ENCODE peak calls at places on chromosomes 13 and 19, in four cellular contexts. T is HepG2, W is GM12878, X is K562. N is an unnamed sample.

GRCh38 chr19:2339644-2340310 is 11.3 kb downstream of the SPPL2B start:
- DNase-seq in X (no peak), T (no peak), W (no peak), N (no peak)

GRCh38 chr13:33236021-33236420 is 49.5 kb downstream of the STARD13 start:
- DNase-seq in X (no peak), T (no peak), W (no peak), N (no peak)

GRCh38 chr13:73250061-73250460 is 191.3 kb downstream of the KLF5 start:
- DNase-seq in W (no peak), T (no peak), X (no peak), N (no peak)

GRCh38 chr19:18800636-18801035 is 9.5 kb upstream of the COMP start:
- DNase-seq in X (no peak), W (no peak), T (no peak), N (no peak)

GRCh38 chr13:109355875-109356428 is 430.4 kb downstream of the IRS2 start:
- DNase-seq in T (no peak), X (no peak), W (no peak), N (no peak)

GRCh38 chr19:17306285-17306714 is 628 bp downstream of the MRPL34 start:
- DNase-seq in W (no peak), X (no peak), T (no peak), N (no peak)

GRCh38 chr19:43207991-43208390 is 2.6 kb upstream of the PSG4 start:
- DNase-seq in X (no peak), T (no peak), W (no peak), N (no peak)

GRCh38 chr19:38263696-38264485 is 482 bp upstream of the SPINT2 start:
- DNase-seq in T (peak), W (no peak), X (peak), N (peak)

GRCh38 chr13:24894972-24895300 is 131.0 kb downstream of the RNF17 start:
- DNase-seq in W (no peak), T (no peak), X (no peak), N (peak)

GRCh38 chr19:44745386-44745831 is 3.1 kb upstream of the BCL3 start:
- DNase-seq in X (peak), T (no peak), W (no peak), N (peak)

GRCh38 chr19:50252111-50252886 is 48.9 kb downstream of the MYH14 start:
- DNase-seq in W (no peak), X (peak), T (no peak), N (peak)

GRCh38 chr19:4575267-4575793 is 15.8 kb upstream of the SEMA6B start:
- DNase-seq in X (peak), T (peak), W (no peak), N (peak)

GRCh38 chr13:28826368-28826767 is 6.2 kb downstream of the MTUS2 start:
- DNase-seq in X (no peak), W (no peak), T (no peak), N (no peak)

GRCh38 chr19:14977128-14977527 is 2.5 kb downstream of the SLC1A6 start:
- DNase-seq in X (no peak), T (no peak), W (no peak), N (no peak)

GRCh38 chr19:14974488-14974887 is 5.2 kb downstream of the SLC1A6 start:
- DNase-seq in X (no peak), T (no peak), W (no peak), N (no peak)

GRCh38 chr19:14968247-14968646 is 11.4 kb downstream of the SLC1A6 start:
- DNase-seq in T (no peak), W (no peak), X (no peak), N (no peak)

GRCh38 chr19:14971474-14971873 is 8.2 kb downstream of the SLC1A6 start:
- DNase-seq in W (no peak), X (no peak), T (no peak), N (no peak)

DNA sequence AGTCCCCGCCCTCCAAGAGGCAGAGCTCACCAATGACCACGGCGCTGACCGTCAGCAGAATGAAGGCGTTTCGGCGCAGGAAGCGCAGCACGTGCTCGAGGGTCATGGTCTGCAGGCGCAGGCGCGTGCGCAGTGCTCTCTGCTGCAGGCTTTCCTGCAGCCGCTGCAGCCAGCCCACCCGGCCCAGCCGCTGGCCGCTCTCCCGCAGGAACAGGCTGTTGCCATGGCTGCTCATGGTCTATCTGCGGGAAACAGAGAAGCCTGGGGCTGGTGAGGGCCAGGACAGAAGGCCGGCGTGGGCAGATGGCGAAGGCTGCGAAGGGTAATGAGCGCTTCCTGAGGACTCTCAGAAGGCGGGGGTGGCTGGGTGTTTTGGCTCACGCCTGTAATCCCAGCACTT is 7.0 kb downstream of the SLC1A6 start:
- DNase-seq in W (no peak), X (no peak), T (no peak), N (no peak)
- TF ChIP-seq ETV6 in W (no peak), X (no peak), T (no peak), N (no peak)

DNA sequence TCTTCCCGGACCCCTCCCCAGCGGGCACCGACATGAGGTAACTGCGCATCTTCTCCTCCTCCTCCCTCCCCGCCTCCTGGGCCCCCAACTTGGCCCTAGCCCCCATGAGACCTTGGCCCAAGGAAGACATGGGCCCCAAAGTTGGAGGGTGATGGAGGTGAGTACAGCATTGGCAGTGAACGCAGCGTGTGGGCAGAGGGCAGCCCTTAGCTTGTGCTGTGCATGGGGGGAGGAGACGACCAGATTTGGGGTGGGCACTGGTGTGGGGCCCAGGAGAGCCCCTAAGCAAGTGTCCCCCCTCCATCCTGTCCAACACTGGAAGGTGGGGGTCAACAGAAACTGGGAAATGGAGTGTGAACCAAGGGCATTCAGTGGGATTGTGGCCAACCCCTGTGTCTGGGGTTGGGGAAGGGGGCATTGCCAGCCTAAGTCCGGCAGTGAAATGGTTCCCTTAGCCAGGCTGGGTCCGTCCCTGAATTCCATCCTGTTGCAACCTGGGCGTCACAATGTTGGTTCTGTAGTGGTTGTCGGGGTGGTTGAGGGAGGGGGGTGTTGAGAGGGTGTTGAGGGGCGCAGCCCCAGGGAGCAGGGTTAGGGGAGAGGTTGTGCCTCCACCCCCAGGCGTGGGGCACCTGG is 23.5 kb downstream of the NUMBL start:
- DNase-seq in X (no peak), T (no peak), W (no peak), N (no peak)
- TF ChIP-seq ETV6 in X (no peak), T (no peak), W (no peak), N (no peak)

GRCh38 chr13:39597828-39598227 is 5.2 kb downstream of the LHFPL6 start:
- DNase-seq in T (no peak), W (no peak), X (no peak), N (no peak)
- TF ChIP-seq ETV6 in T (no peak), W (no peak), X (no peak), N (no peak)

DNA sequence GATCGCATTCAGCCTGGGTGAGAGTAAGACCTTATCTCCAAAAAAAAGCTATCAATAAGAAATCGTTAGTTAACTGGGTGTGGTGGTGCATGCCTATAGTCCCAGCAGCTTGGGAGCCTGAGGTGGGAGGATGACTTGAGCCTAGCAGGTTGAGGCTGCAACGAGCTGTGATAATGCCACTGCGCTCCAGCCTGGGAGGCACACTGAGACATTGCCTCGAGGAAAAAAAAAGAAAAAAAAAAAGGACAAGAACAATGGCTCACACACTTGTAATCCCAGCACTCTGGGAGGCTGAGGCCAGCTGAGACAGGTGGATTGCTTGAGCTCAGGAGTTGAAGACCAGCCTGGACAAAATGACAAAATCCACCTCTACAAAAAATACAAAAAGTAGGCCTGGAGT is 16.1 kb downstream of the PSPC1 start:
- DNase-seq in X (no peak), W (no peak), T (no peak), N (no peak)
- TF ChIP-seq ETV6 in X (no peak), W (no peak), T (no peak), N (no peak)

GRCh38 chr19:41866284-41866683 is 6.2 kb downstream of the RPS19 start:
- DNase-seq in W (no peak), T (no peak), X (no peak), N (no peak)
- TF ChIP-seq ETV6 in W (no peak), T (no peak), X (no peak), N (no peak)

DNA sequence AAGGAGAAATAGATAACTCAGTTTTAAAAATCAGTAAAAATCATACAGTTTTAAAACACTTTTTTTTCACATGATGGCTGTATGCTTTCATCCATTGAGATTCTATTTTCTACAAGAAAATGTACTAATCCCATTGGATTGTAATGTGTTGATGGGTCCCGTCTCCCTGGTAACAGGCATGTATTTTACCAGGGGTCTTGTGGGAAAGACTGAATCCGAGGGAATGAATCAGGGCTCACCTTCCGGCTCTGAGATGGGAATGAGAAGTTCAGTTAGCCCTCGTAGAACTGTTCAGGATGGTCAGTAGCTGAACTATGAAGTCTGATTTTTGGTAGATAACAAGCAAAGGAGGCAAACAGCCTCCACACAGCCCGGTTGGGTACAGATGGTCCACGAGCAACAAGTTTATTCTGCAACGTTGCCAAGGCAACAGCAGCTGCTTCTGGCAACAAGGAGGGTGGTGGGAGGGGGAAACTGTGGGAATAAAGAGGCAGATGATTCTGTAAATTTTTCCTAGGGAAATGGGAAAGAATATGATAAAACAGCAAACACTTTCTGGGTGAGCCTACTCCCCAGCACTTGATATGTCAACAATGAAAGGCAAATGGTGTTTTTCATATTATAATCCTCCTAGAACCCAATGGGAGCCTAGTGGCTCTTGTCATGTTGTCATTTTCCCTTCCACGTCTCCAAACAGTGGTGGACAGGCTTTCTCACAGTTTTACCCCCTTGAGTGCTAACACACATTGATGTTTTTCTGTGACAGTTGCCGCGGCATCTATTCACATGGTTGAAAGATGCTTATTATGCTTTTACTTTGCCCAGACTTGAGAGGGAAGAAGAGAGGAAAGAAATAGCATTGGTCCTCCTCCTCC is 12.4 kb upstream of the SIAH3 start:
- DNase-seq in W (no peak), X (no peak), T (no peak), N (no peak)
- TF ChIP-seq ETV6 in W (no peak), X (no peak), T (no peak), N (no peak)

DNA sequence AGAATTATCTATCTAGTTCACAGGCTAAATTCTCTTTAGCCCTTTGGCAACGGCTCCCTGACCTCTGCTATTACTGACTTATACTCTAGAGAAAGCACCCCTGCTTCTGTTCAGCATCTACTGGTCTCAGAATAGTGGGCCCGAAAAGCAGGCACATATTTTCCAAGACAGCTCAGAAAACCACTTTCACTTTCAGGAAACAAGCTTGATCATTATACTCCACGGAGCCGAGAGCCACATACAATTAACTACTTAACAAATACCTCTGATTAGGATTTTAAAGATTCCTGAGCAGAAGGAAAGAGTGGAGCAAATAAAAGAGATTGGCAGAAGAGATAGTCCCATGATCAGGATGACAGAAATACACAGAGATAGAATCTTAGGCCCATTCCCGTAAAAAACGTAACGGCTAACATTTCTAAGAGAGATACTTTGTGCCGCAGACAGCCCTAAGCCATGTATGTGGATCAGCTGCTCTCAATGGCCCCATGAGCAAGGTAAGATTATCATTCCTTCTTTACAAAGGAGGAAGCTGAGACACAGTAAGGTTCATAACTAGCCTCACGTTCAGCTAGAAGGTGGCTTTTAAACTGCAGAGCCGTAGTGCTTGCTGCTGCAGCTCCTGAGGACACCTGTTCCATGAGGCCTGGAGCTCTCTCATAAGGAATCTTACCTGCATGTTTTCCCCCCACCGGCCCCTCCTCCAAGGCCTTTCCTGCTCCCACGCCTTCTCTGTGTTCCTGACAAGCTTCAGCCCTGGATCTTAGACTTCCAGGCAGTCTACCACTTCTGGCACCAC is 227.2 kb downstream of the FOXO1 start:
- DNase-seq in X (no peak), W (no peak), T (no peak), N (no peak)
- TF ChIP-seq ETV6 in X (no peak), W (no peak), T (no peak), N (no peak)

GRCh38 chr19:14160017-14160703 is 23.8 kb upstream of the ASF1B start:
- DNase-seq in T (no peak), X (no peak), W (no peak), N (no peak)
- TF ChIP-seq ETV6 in T (no peak), X (no peak), W (no peak), N (no peak)